ENCODE peak calls at places on chromosome 4, in six cellular contexts. One of them, this sample, is unnamed.

GRCh38 chr4:6668391-6668790 is 25.3 kb upstream of the S100P start:
- DNase-seq in GM23248: peak
- DNase-seq in HFF-Myc: no peak
- DNase-seq in caudate nucleus: no peak
- DNase-seq in HFFc6: peak
- DNase-seq in ELF-1: no peak
- DNase-seq in this sample: no peak

GRCh38 chr4:40321671-40322131 is 13.4 kb upstream of the CHRNA9 start:
- DNase-seq in GM23248: peak
- DNase-seq in caudate nucleus: no peak
- DNase-seq in HFFc6: peak
- DNase-seq in HFF-Myc: peak
- DNase-seq in ELF-1: no peak
- DNase-seq in this sample: no peak

GRCh38 chr4:105709081-105709450 is 482 bp downstream of the GSTCD start:
- DNase-seq in caudate nucleus: no peak
- DNase-seq in GM23248: peak
- DNase-seq in ELF-1: no peak
- DNase-seq in HFF-Myc: no peak
- DNase-seq in HFFc6: no peak
- DNase-seq in this sample: no peak

GRCh38 chr4:68375667-68376559 is 26.0 kb upstream of the YTHDC1 start:
- DNase-seq in caudate nucleus: peak
- DNase-seq in GM23248: peak
- DNase-seq in HFF-Myc: no peak
- DNase-seq in ELF-1: peak
- DNase-seq in HFFc6: peak
- DNase-seq in this sample: peak

GRCh38 chr4:153527690-153528089 is 61.5 kb downstream of the TMEM131L start:
- DNase-seq in GM23248: no peak
- DNase-seq in HFFc6: no peak
- DNase-seq in HFF-Myc: no peak
- DNase-seq in caudate nucleus: no peak
- DNase-seq in ELF-1: no peak
- DNase-seq in this sample: no peak

GRCh38 chr4:5693871-5694270 is 14.5 kb downstream of the EVC2 start:
- DNase-seq in caudate nucleus: no peak
- DNase-seq in GM23248: peak
- DNase-seq in HFFc6: peak
- DNase-seq in ELF-1: no peak
- DNase-seq in HFF-Myc: no peak
- DNase-seq in this sample: no peak

GRCh38 chr4:2767705-2768074 is 11.6 kb upstream of the TNIP2 start:
- DNase-seq in ELF-1: peak
- DNase-seq in GM23248: no peak
- DNase-seq in HFFc6: no peak
- DNase-seq in caudate nucleus: no peak
- DNase-seq in HFF-Myc: no peak
- DNase-seq in this sample: no peak

GRCh38 chr4:27056281-27056680 is 195.6 kb downstream of the STIM2 start:
- DNase-seq in HFFc6: no peak
- DNase-seq in GM23248: no peak
- DNase-seq in ELF-1: no peak
- DNase-seq in caudate nucleus: no peak
- DNase-seq in HFF-Myc: no peak
- DNase-seq in this sample: no peak

GRCh38 chr4:44319129-44319528 is 129.5 kb downstream of the KCTD8 start:
- DNase-seq in GM23248: no peak
- DNase-seq in HFF-Myc: no peak
- DNase-seq in ELF-1: no peak
- DNase-seq in HFFc6: no peak
- DNase-seq in caudate nucleus: no peak
- DNase-seq in this sample: no peak

This sample was measured in activated effector memory CD4-positive, alpha-beta T cell treated with Interleukin-2 at 50 U/mL for 16 hours.